ENCODE peak calls at places on chromosomes 2 and 18, in eight cellular contexts. K is Calu3, F is HTR-8/SVneo, L is RWPE1, S is cardiac muscle cell, I is hepatocyte, Y is amygdala, C is suprapubic skin. P is an unnamed sample.

GRCh38 chr18:24530630-24531111 is 70.2 kb downstream of the HRH4 start:
- DNase-seq in K (peak; percentile 32), F (peak; percentile 19), L (peak; percentile 23), S (peak; percentile 70), I (peak; percentile 64), Y (no peak), C (no peak), P (no peak)

GRCh38 chr18:8657050-8657820 is 48.0 kb downstream of the RAB12 start:
- DNase-seq in K (no peak), F (no peak), L (no peak), S (no peak), I (no peak), Y (no peak), C (no peak), P (no peak)

GRCh38 chr2:86750240-86750839 is 30.2 kb downstream of the RMND5A start:
- DNase-seq in K (no peak), F (no peak), L (no peak), S (peak; percentile 17), I (no peak), Y (no peak), C (no peak), P (no peak)

GRCh38 chr2:236282406-236282805 is 18.2 kb upstream of the ASB18 start:
- DNase-seq in K (no peak), F (no peak), L (no peak), S (no peak), I (no peak), Y (no peak), C (no peak), P (no peak)

GRCh38 chr2:48749820-48750739 is 5.4 kb downstream of the LHCGR start:
- DNase-seq in K (no peak), F (no peak), L (no peak), S (no peak), I (no peak), Y (no peak), C (no peak), P (no peak)

GRCh38 chr2:208265371-208265806 is 666 bp upstream of the PIKFYVE start:
- DNase-seq in K (no peak), F (no peak), L (no peak), S (peak; percentile 73), I (peak; percentile 46), Y (no peak), C (no peak), P (no peak)

GRCh38 chr2:47226124-47227040 is 71.3 kb upstream of the STPG4 start:
- DNase-seq in K (no peak), F (no peak), L (no peak), S (no peak), I (peak; percentile 44), Y (no peak), C (no peak), P (no peak)

GRCh38 chr2:70523996-70524965 is 29.3 kb downstream of the TGFA start:
- DNase-seq in K (peak; percentile 91), F (peak; percentile 89), L (peak; percentile 97), S (peak; percentile 82), I (no peak), Y (no peak), C (no peak), P (peak; percentile 84)

GRCh38 chr18:74918276-74918675 is 290.7 kb downstream of the PTGR3 start:
- DNase-seq in K (no peak), F (no peak), L (no peak), S (no peak), I (no peak), Y (no peak), C (no peak), P (no peak)

GRCh38 chr2:217945530-217945929 is 57.3 kb downstream of the TNS1 start:
- DNase-seq in K (no peak), F (no peak), L (no peak), S (no peak), I (no peak), Y (no peak), C (peak; percentile 33), P (peak; percentile 49)

GRCh38 chr2:64330281-64330680 is 123.7 kb upstream of the LGALSL start:
- DNase-seq in K (no peak), F (no peak), L (no peak), S (no peak), I (no peak), Y (no peak), C (no peak), P (no peak)

GRCh38 chr2:55420244-55420713 is 623 bp upstream of the CCDC88A start:
- DNase-seq in K (no peak), F (no peak), L (no peak), S (no peak), I (no peak), Y (no peak), C (no peak), P (no peak)

GRCh38 chr2:235642446-235643107 is 148.7 kb downstream of the AGAP1 start:
- DNase-seq in K (no peak), F (no peak), L (peak; percentile 7), S (peak; percentile 60), I (no peak), Y (no peak), C (no peak), P (no peak)

GRCh38 chr18:63315879-63316278 is 3.7 kb downstream of the BCL2 start:
- DNase-seq in K (no peak), F (no peak), L (no peak), S (no peak), I (no peak), Y (no peak), C (no peak), P (no peak)

GRCh38 chr2:12721571-12722444 is 5.1 kb downstream of the TRIB2 start:
- DNase-seq in K (no peak), F (no peak), L (no peak), S (peak; percentile 82), I (no peak), Y (no peak), C (no peak), P (no peak)

GRCh38 chr2:109637749-109638570 is 23.8 kb downstream of the SOWAHC start:
- DNase-seq in K (no peak), F (no peak), L (no peak), S (peak; percentile 78), I (no peak), Y (no peak), C (no peak), P (no peak)

GRCh38 chr2:223989206-223989859 is 32.1 kb downstream of the MRPL44 start:
- DNase-seq in K (peak; percentile 62), F (no peak), L (no peak), S (no peak), I (no peak), Y (no peak), C (no peak), P (no peak)

P was measured in cardiac septum.